ENCODE peak calls at places on chromosome 7, in seven cellular contexts. One of them, this sample, is unnamed.

GRCh38 chr7:54814401-54814800 is 55.4 kb upstream of the SEC61G start:
- DNase-seq in WTC11: no peak
- DNase-seq in A549: no peak
- DNase-seq in CD8-positive, alpha-beta T cell: no peak
- DNase-seq in GM13976: no peak
- DNase-seq in IMR-90: no peak
- DNase-seq in Calu3: no peak
- DNase-seq in this sample: no peak

GRCh38 chr7:4794591-4795350 is 19.3 kb downstream of the AP5Z1 start:
- DNase-seq in GM13976: no peak
- DNase-seq in IMR-90: no peak
- DNase-seq in CD8-positive, alpha-beta T cell: no peak
- DNase-seq in A549: no peak
- DNase-seq in WTC11: no peak
- DNase-seq in Calu3: no peak
- DNase-seq in this sample: no peak

GRCh38 chr7:101956130-101956529 is 138.7 kb downstream of the CUX1 start:
- DNase-seq in Calu3: no peak
- DNase-seq in GM13976: no peak
- DNase-seq in A549: no peak
- DNase-seq in WTC11: no peak
- DNase-seq in IMR-90: no peak
- DNase-seq in CD8-positive, alpha-beta T cell: no peak
- DNase-seq in this sample: no peak

GRCh38 chr7:98687331-98687863 is 70.3 kb downstream of the NPTX2 start:
- DNase-seq in Calu3: no peak
- DNase-seq in A549: no peak
- DNase-seq in IMR-90: no peak
- DNase-seq in CD8-positive, alpha-beta T cell: no peak
- DNase-seq in WTC11: no peak
- DNase-seq in GM13976: no peak
- DNase-seq in this sample: no peak

GRCh38 chr7:80929619-80930018 is 10.8 kb upstream of the SEMA3C start:
- DNase-seq in GM13976: no peak
- DNase-seq in IMR-90: peak
- DNase-seq in WTC11: no peak
- DNase-seq in A549: no peak
- DNase-seq in CD8-positive, alpha-beta T cell: no peak
- DNase-seq in Calu3: no peak
- DNase-seq in this sample: no peak

GRCh38 chr7:2353650-2354172 is 916 bp upstream of the EIF3B start:
- DNase-seq in WTC11: peak
- DNase-seq in IMR-90: peak
- DNase-seq in GM13976: peak
- DNase-seq in Calu3: peak
- DNase-seq in CD8-positive, alpha-beta T cell: peak
- DNase-seq in A549: peak
- DNase-seq in this sample: no peak

GRCh38 chr7:65216469-65216868 is 157.2 kb upstream of the ZNF92 start:
- DNase-seq in Calu3: peak
- DNase-seq in A549: no peak
- DNase-seq in IMR-90: peak
- DNase-seq in CD8-positive, alpha-beta T cell: peak
- DNase-seq in GM13976: peak
- DNase-seq in WTC11: peak
- DNase-seq in this sample: peak

GRCh38 chr7:75688200-75689136 is 50.3 kb downstream of the HIP1 start:
- DNase-seq in WTC11: no peak
- DNase-seq in CD8-positive, alpha-beta T cell: no peak
- DNase-seq in GM13976: peak
- DNase-seq in Calu3: no peak
- DNase-seq in A549: no peak
- DNase-seq in IMR-90: no peak
- DNase-seq in this sample: no peak

GRCh38 chr7:47379629-47380324 is 202.1 kb downstream of the TNS3 start:
- DNase-seq in Calu3: peak
- DNase-seq in GM13976: no peak
- DNase-seq in A549: no peak
- DNase-seq in WTC11: peak
- DNase-seq in IMR-90: peak
- DNase-seq in CD8-positive, alpha-beta T cell: no peak
- DNase-seq in this sample: peak

GRCh38 chr7:34137176-34137575 is 231.8 kb downstream of the BMPER start:
- DNase-seq in WTC11: no peak
- DNase-seq in CD8-positive, alpha-beta T cell: no peak
- DNase-seq in A549: no peak
- DNase-seq in GM13976: no peak
- DNase-seq in Calu3: no peak
- DNase-seq in IMR-90: peak
- DNase-seq in this sample: no peak

GRCh38 chr7:92075455-92076158 is 58.7 kb downstream of the CYP51A1 start:
- DNase-seq in Calu3: no peak
- DNase-seq in CD8-positive, alpha-beta T cell: no peak
- DNase-seq in A549: no peak
- DNase-seq in IMR-90: no peak
- DNase-seq in WTC11: no peak
- DNase-seq in GM13976: peak
- DNase-seq in this sample: no peak

GRCh38 chr7:11300231-11300630 is 326.6 kb downstream of the PHF14 start:
- DNase-seq in IMR-90: no peak
- DNase-seq in CD8-positive, alpha-beta T cell: no peak
- DNase-seq in A549: no peak
- DNase-seq in GM13976: no peak
- DNase-seq in Calu3: no peak
- DNase-seq in WTC11: no peak
- DNase-seq in this sample: no peak

GRCh38 chr7:44693641-44694313 is 54.9 kb upstream of the ZMIZ2 start:
- DNase-seq in CD8-positive, alpha-beta T cell: no peak
- DNase-seq in Calu3: no peak
- DNase-seq in IMR-90: peak
- DNase-seq in WTC11: no peak
- DNase-seq in A549: no peak
- DNase-seq in GM13976: no peak
- DNase-seq in this sample: no peak

GRCh38 chr7:32167256-32167655 is 97.0 kb upstream of the PDE1C start:
- DNase-seq in IMR-90: peak
- DNase-seq in Calu3: no peak
- DNase-seq in GM13976: no peak
- DNase-seq in CD8-positive, alpha-beta T cell: no peak
- DNase-seq in WTC11: no peak
- DNase-seq in A549: no peak
- DNase-seq in this sample: no peak

GRCh38 chr7:32161708-32162107 is 91.5 kb upstream of the PDE1C start:
- DNase-seq in Calu3: no peak
- DNase-seq in IMR-90: peak
- DNase-seq in WTC11: no peak
- DNase-seq in CD8-positive, alpha-beta T cell: no peak
- DNase-seq in GM13976: no peak
- DNase-seq in A549: no peak
- DNase-seq in this sample: no peak

GRCh38 chr7:32163141-32163806 is 93.1 kb upstream of the PDE1C start:
- DNase-seq in GM13976: no peak
- DNase-seq in A549: peak
- DNase-seq in IMR-90: peak
- DNase-seq in CD8-positive, alpha-beta T cell: no peak
- DNase-seq in Calu3: peak
- DNase-seq in WTC11: no peak
- DNase-seq in this sample: no peak

GRCh38 chr7:32163911-32164310 is 93.7 kb upstream of the PDE1C start:
- DNase-seq in CD8-positive, alpha-beta T cell: no peak
- DNase-seq in Calu3: no peak
- DNase-seq in IMR-90: peak
- DNase-seq in WTC11: no peak
- DNase-seq in A549: no peak
- DNase-seq in GM13976: no peak
- DNase-seq in this sample: no peak

DNA sequence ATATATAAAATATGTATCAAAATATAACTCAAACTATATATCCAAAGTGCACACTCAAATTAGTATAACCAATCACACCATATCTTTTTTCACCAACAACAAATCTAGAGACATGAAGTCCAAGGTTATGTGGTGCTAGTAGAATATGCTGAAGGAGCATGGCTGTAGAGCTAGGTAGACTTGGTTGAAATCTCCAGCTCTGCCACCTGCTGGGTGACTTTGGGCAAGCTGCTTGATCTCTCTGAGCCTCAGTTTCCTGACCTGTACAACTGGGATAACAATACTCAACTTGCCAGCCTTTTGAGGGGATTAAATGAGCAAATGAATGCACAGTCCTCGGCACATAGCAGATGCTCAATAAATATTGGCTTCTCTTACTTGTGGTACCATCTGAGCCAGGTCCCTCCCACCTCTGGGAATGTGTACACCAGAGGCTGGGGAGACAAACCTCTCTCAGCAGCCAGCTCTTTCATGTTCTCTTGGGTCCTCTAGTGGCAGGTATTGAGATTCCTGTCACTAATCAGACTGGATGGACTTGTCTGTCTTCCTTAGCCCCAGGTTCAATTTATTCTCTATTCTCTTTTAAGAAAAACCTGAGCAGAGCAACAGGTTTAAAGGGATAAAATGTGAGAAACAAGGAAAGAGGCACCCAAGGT is 94.3 kb upstream of the PDE1C start:
- DNase-seq in IMR-90: peak
- DNase-seq in WTC11: peak
- DNase-seq in CD8-positive, alpha-beta T cell: no peak
- DNase-seq in Calu3: peak
- DNase-seq in A549: peak
- DNase-seq in GM13976: no peak
- DNase-seq in this sample: no peak
- TF ChIP-seq CTCF in IMR-90: peak
- TF ChIP-seq CTCF in WTC11: peak
- TF ChIP-seq CTCF in CD8-positive, alpha-beta T cell: no peak
- TF ChIP-seq CTCF in Calu3: peak
- TF ChIP-seq CTCF in A549: peak
- TF ChIP-seq CTCF in GM13976: peak
- TF ChIP-seq CTCF in this sample: peak

DNA sequence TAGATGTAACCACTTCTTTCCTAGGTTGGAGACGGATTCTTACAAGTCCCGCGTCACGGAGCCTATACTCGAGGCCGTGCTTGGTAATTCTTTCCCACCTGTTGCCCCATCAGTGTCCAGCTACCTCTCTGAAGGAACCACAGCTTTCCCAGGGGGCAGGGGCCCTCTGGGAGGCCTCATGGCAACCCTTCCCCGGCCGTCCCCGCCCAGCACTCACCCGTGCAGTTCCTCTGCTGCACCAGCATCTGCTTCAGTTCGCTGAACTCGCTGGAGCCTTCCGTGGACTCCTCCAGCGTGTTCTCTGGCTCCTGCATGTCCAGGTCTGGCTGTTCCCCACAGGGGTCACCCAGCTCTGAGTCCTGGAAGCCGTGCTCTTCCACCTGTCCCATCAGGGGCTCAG is 24.5 kb downstream of the ZNF777 start:
- DNase-seq in IMR-90: no peak
- DNase-seq in Calu3: no peak
- DNase-seq in WTC11: no peak
- DNase-seq in CD8-positive, alpha-beta T cell: no peak
- DNase-seq in GM13976: no peak
- DNase-seq in A549: no peak
- DNase-seq in this sample: no peak
- TF ChIP-seq CTCF in IMR-90: no peak
- TF ChIP-seq CTCF in Calu3: no peak
- TF ChIP-seq CTCF in WTC11: no peak
- TF ChIP-seq CTCF in CD8-positive, alpha-beta T cell: no peak
- TF ChIP-seq CTCF in GM13976: no peak
- TF ChIP-seq CTCF in A549: no peak
- TF ChIP-seq CTCF in this sample: no peak

DNA sequence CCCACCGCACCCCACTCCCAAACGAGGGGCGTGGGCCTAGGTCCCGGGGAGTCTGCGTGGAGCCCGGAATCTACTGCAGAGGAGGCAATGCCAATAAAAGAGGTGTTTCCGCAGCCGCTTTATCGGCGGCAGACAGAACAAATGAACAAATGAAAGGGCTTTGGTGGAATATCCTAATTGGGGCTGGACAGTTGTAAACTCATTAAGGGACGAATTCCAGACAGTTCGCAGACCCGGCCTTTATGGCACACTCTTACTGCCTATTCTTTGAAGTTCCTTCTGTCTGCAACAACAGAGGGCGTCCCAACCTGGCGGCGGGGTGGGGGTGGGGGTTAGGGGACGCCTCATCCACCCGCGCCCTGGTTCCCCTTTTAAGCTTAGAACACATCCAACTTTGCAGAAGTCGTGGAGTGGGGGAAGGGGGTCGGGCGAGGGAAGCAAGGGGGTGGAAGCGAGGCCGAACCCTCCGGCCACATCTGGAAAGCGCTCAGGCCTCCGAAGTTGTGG is 4.1 kb downstream of the HOXA9 start:
- DNase-seq in IMR-90: no peak
- DNase-seq in A549: no peak
- DNase-seq in GM13976: no peak
- DNase-seq in Calu3: no peak
- DNase-seq in WTC11: no peak
- DNase-seq in CD8-positive, alpha-beta T cell: no peak
- DNase-seq in this sample: no peak
- TF ChIP-seq CTCF in IMR-90: no peak
- TF ChIP-seq CTCF in A549: no peak
- TF ChIP-seq CTCF in GM13976: peak
- TF ChIP-seq CTCF in Calu3: no peak
- TF ChIP-seq CTCF in WTC11: no peak
- TF ChIP-seq CTCF in CD8-positive, alpha-beta T cell: peak
- TF ChIP-seq CTCF in this sample: peak

GRCh38 chr7:132379292-132379691 is 197.0 kb downstream of the PLXNA4 start:
- DNase-seq in CD8-positive, alpha-beta T cell: no peak
- DNase-seq in A549: no peak
- DNase-seq in WTC11: no peak
- DNase-seq in IMR-90: no peak
- DNase-seq in GM13976: no peak
- DNase-seq in Calu3: no peak
- DNase-seq in this sample: no peak

GRCh38 chr7:132376361-132377013 is 199.8 kb downstream of the PLXNA4 start:
- DNase-seq in IMR-90: no peak
- DNase-seq in CD8-positive, alpha-beta T cell: no peak
- DNase-seq in Calu3: no peak
- DNase-seq in WTC11: no peak
- DNase-seq in GM13976: no peak
- DNase-seq in A549: no peak
- DNase-seq in this sample: no peak

GRCh38 chr7:132377703-132378584 is 198.3 kb downstream of the PLXNA4 start:
- DNase-seq in CD8-positive, alpha-beta T cell: no peak
- DNase-seq in Calu3: no peak
- DNase-seq in IMR-90: no peak
- DNase-seq in A549: no peak
- DNase-seq in GM13976: no peak
- DNase-seq in WTC11: no peak
- DNase-seq in this sample: no peak

GRCh38 chr7:132380065-132380464 is 196.2 kb downstream of the PLXNA4 start:
- DNase-seq in Calu3: no peak
- DNase-seq in IMR-90: no peak
- DNase-seq in GM13976: no peak
- DNase-seq in CD8-positive, alpha-beta T cell: no peak
- DNase-seq in WTC11: no peak
- DNase-seq in A549: no peak
- DNase-seq in this sample: no peak

DNA sequence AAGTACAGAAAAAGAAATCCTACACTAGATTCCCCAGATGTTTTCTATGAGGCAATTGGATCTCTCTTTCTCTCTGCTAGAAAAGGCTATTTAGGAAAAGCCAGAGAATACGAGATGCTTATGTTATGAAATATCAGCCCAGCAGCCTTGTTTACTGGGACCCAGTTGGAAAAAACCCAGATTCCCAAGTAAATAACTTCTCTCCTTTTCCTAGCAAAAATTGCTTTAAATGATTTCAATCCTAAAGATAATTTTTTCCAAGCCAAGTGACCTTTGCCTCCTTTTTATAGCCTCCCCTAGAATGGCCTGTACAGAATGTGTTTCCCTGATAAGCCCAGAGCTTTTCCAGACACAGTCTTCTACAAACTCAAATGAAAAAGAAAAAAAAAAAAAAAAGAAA is 199.2 kb downstream of the PLXNA4 start:
- DNase-seq in WTC11: no peak
- DNase-seq in CD8-positive, alpha-beta T cell: no peak
- DNase-seq in IMR-90: no peak
- DNase-seq in A549: no peak
- DNase-seq in Calu3: no peak
- DNase-seq in GM13976: no peak
- DNase-seq in this sample: no peak
- TF ChIP-seq CTCF in WTC11: no peak
- TF ChIP-seq CTCF in CD8-positive, alpha-beta T cell: no peak
- TF ChIP-seq CTCF in IMR-90: no peak
- TF ChIP-seq CTCF in A549: no peak
- TF ChIP-seq CTCF in Calu3: no peak
- TF ChIP-seq CTCF in GM13976: no peak
- TF ChIP-seq CTCF in this sample: no peak

This sample was measured in mesothelial cell of epicardium.